ENCODE peak calls at places on chromosome 12, in four cellular contexts. V is GM20000, L is Calu3, H is GM12864. X is an unnamed sample.

GRCh38 chr12:119301367-119301766 is 33.2 kb upstream of the CCDC60 start:
- DNase-seq in H (no peak), L (no peak), V (no peak), X (no peak)

GRCh38 chr12:15752780-15753179 is 36.4 kb downstream of the EPS8 start:
- DNase-seq in V (no peak), L (no peak), H (no peak), X (peak)

GRCh38 chr12:54371328-54372112 is 7.2 kb upstream of the GPR84 start:
- DNase-seq in L (peak), H (no peak), V (no peak), X (no peak)

GRCh38 chr12:84891106-84891838 is 21.3 kb downstream of the SLC6A15 start:
- DNase-seq in H (no peak), L (no peak), V (no peak), X (peak)

GRCh38 chr12:8780389-8780788 is 42.0 kb upstream of the A2ML1 start:
- DNase-seq in L (peak), V (peak), H (no peak), X (peak)

GRCh38 chr12:22409071-22409951 is 74.8 kb upstream of the ST8SIA1 start:
- DNase-seq in L (no peak), H (no peak), V (peak), X (no peak)

GRCh38 chr12:118436002-118436724 is 59.8 kb downstream of the SUDS3 start:
- DNase-seq in V (peak), H (no peak), L (peak), X (no peak)

GRCh38 chr12:75631809-75632208 is 120.4 kb upstream of the KRR1 start:
- DNase-seq in H (no peak), L (no peak), V (no peak), X (no peak)

GRCh38 chr12:93102744-93103143 is 173.6 kb upstream of the EEA1 start:
- DNase-seq in H (no peak), V (no peak), L (no peak), X (no peak)

GRCh38 chr12:93090768-93091172 is 161.7 kb upstream of the EEA1 start:
- DNase-seq in V (no peak), H (no peak), L (no peak), X (peak)

GRCh38 chr12:131000000-131000486 is 46.3 kb downstream of the ADGRD1 start:
- DNase-seq in H (no peak), L (no peak), V (no peak), X (no peak)

GRCh38 chr12:31362115-31362758 is 36.3 kb upstream of the SINHCAF start:
- DNase-seq in V (no peak), H (no peak), L (peak), X (peak)

GRCh38 chr12:66269757-66270383 is 32.4 kb upstream of the HELB start:
- DNase-seq in L (peak), V (peak), H (peak), X (peak)

GRCh38 chr12:40668095-40668494 is 24.1 kb upstream of the CNTN1 start:
- DNase-seq in H (no peak), V (no peak), L (no peak), X (no peak)

GRCh38 chr12:65308001-65308400 is 29.5 kb downstream of the MSRB3 start:
- DNase-seq in L (no peak), V (no peak), H (no peak), X (peak)

GRCh38 chr12:110067531-110067930 is 19.2 kb upstream of the C12orf76 start:
- DNase-seq in H (no peak), L (no peak), V (no peak), X (no peak)

GRCh38 chr12:47954058-47954457 is 9.3 kb upstream of the TMEM106C start:
- DNase-seq in H (no peak), L (no peak), V (no peak), X (no peak)

GRCh38 chr12:6426882-6427671 is 17.7 kb upstream of the CD27 start:
- DNase-seq in H (peak), V (peak), L (no peak), X (no peak)

GRCh38 chr12:126570571-126570970 is 1505.3 kb downstream of the AACS start:
- DNase-seq in V (no peak), L (no peak), H (no peak), X (no peak)

GRCh38 chr12:126567016-126567415 is 1501.8 kb downstream of the AACS start:
- DNase-seq in H (no peak), L (no peak), V (no peak), X (no peak)

GRCh38 chr12:126572170-126572569 is 1506.9 kb downstream of the AACS start:
- DNase-seq in L (no peak), H (no peak), V (no peak), X (no peak)

GRCh38 chr12:126569706-126570105 is 1504.5 kb downstream of the AACS start:
- DNase-seq in H (no peak), L (no peak), V (no peak), X (no peak)
- TF ChIP-seq CTCF in H (no peak), L (no peak), V (no peak), X (no peak)

GRCh38 chr12:104656383-104656782 is 199.6 kb downstream of the CHST11 start:
- DNase-seq in L (no peak), V (no peak), H (no peak), X (peak)

GRCh38 chr12:104655059-104655609 is 198.4 kb downstream of the CHST11 start:
- DNase-seq in V (no peak), L (no peak), H (no peak), X (no peak)

GRCh38 chr12:104652910-104653309 is 196.2 kb downstream of the CHST11 start:
- DNase-seq in H (no peak), L (no peak), V (no peak), X (no peak)

GRCh38 chr12:104651812-104652211 is 195.1 kb downstream of the CHST11 start:
- DNase-seq in V (no peak), L (no peak), H (no peak), X (no peak)

DNA sequence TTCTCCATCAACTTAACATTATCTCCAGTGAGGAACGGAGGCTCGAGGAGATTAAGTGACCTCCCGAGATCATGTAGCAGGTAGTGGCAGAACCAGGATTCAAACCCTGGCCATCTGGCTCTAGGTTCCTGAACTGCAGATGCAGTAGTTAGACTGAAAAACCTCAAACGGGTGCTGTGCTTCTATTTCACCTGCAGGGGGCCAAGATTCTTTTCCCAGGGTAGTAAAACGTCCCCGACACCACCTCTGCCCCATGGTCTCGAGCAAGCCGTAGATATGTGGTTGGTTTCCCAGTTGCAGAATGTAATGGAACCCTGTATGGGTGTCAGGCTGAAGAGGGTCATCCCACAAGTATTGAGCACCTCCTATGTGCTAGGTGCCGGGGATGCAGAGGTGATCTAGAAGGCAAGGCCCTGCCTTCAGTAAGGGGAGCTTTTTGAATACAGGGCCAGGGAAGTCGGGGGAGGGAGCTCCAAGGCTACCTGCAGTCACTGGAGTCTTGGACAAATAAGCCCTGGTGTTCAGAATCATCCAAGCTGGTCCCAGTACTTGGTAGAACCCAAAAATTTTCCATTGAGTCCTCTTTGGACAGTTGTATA is 197.1 kb downstream of the CHST11 start:
- DNase-seq in V (no peak), L (peak), H (peak), X (no peak)
- TF ChIP-seq CTCF in V (peak), L (peak), H (peak), X (peak)

DNA sequence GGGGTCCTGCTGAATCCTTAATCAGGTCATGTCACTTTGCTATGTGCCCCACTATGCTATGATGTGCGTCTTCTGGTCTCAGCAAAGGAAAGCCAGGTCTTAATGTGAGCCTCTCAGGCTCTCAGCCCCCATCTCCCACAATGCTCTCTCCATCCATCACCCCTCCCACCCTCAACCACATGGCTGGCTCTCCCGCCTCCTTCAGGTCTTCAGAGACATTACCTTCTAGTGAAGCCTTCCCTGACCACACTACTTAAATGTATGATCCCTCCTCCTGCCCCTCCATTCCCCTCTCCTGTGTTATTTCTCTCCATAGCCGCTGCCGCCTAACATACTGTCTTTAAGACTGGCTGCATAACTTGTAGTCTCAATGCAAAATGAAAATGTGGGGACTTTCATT is 50.5 kb downstream of the KRT80 start:
- DNase-seq in L (no peak), V (no peak), H (no peak), X (no peak)
- TF ChIP-seq CTCF in L (no peak), V (no peak), H (peak), X (peak)

DNA sequence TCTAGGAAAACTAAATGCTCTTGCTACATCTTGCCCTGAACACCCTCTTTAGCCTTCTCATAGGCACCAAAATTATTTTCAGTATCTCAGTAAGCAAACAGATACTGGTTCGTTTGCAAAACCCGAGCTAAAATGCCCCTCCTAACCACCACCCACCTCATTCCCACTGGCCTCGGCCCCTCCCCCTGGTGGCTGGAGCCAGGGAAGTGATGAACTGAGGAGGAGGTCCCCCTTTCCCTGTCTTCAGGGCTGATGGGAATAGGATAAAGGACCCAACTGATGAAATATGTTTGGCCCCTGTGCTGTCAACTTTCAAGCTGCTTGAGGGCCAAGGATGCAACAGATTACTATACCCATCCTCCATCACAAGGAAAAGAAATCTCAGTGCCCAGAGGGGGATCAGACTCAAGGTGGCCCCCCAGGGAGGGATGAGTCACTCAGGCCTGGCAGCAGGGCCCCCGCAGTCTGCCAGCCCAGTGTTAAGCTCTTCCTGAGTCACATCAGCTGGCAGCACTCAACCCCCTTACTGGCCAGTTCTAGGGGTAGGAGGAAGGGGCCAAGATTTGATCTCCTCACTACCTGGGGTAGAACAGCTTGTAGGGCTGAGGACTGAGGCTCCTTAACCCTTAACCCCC is 1.7 kb downstream of the ANKRD52 start:
- DNase-seq in H (no peak), L (no peak), V (no peak), X (peak)
- TF ChIP-seq CTCF in H (no peak), L (no peak), V (no peak), X (peak)